ENCODE peak calls at places on chromosomes 5 and 9, in four cellular contexts. S is IMR-90, U is Calu3, A is upper lobe of left lung. H is an unnamed sample.

GRCh38 chr9:68731857-68732256 is 26.8 kb downstream of the PIP5K1B start:
- DNase-seq in S (no peak), U (no peak), A (no peak), H (no peak)

GRCh38 chr5:33834334-33834733 is 57.5 kb downstream of the ADAMTS12 start:
- DNase-seq in S (peak), U (no peak), A (no peak), H (no peak)

GRCh38 chr5:81428866-81429265 is 34.9 kb upstream of the ACOT12 start:
- DNase-seq in S (no peak), U (no peak), A (no peak), H (no peak)

GRCh38 chr9:6153425-6153824 is 62.2 kb upstream of the IL33 start:
- DNase-seq in S (peak), U (no peak), A (no peak), H (no peak)

GRCh38 chr5:34410411-34411139 is 245.6 kb upstream of the RAI14 start:
- DNase-seq in S (no peak), U (no peak), A (no peak), H (no peak)

GRCh38 chr5:72248352-72249032 is 71.5 kb downstream of the MRPS27 start:
- DNase-seq in S (peak), U (no peak), A (peak), H (peak)

GRCh38 chr9:92291577-92291976 is 1.9 kb downstream of the IARS1 start:
- DNase-seq in S (no peak), U (no peak), A (no peak), H (no peak)

GRCh38 chr9:33125871-33126822 is 41.0 kb downstream of the B4GALT1 start:
- DNase-seq in S (peak), U (no peak), A (no peak), H (no peak)

GRCh38 chr9:70340572-70340971 is 73.9 kb downstream of the KLF9 start:
- DNase-seq in S (peak), U (no peak), A (no peak), H (no peak)

GRCh38 chr5:115842089-115842881 is 550 bp downstream of the AP3S1 start:
- DNase-seq in S (no peak), U (peak), A (peak), H (no peak)

GRCh38 chr5:72353046-72353445 is 32.9 kb downstream of the PTCD2 start:
- DNase-seq in S (peak), U (no peak), A (no peak), H (no peak)

GRCh38 chr9:33329117-33329563 is 38.8 kb downstream of the NFX1 start:
- DNase-seq in S (peak), U (peak), A (peak), H (no peak)

GRCh38 chr5:135211083-135211790 is 177.2 kb upstream of the PITX1 start:
- DNase-seq in S (peak), U (no peak), A (no peak), H (no peak)

GRCh38 chr5:142235050-142235797 is 89.6 kb downstream of the SPRY4 start:
- DNase-seq in S (no peak), U (peak), A (no peak), H (no peak)

GRCh38 chr9:7408845-7409244 is 390.7 kb downstream of the DMAC1 start:
- DNase-seq in S (no peak), U (no peak), A (no peak), H (no peak)

GRCh38 chr5:36606437-36607113 is at the start of gene SLC1A3:
- DNase-seq in S (peak), U (peak), A (peak), H (peak)

GRCh38 chr5:106940986-106941385 is 729.8 kb downstream of the EFNA5 start:
- DNase-seq in S (no peak), U (peak), A (no peak), H (no peak)

GRCh38 chr9:100088202-100088601 is 10.6 kb downstream of the ERP44 start:
- DNase-seq in S (no peak), U (no peak), A (no peak), H (no peak)

GRCh38 chr9:136438909-136439549 is 616 bp downstream of the INPP5E start:
- DNase-seq in S (peak), U (peak), A (peak), H (peak)

GRCh38 chr5:177497011-177497296 is 450 bp downstream of the PDLIM7 start:
- DNase-seq in S (no peak), U (no peak), A (no peak), H (no peak)

GRCh38 chr9:136952876-136953770 is 1.1 kb downstream of the LCN12 start:
- DNase-seq in S (no peak), U (no peak), A (no peak), H (peak)

GRCh38 chr9:93132946-93133640 is 958 bp downstream of the NINJ1 start:
- DNase-seq in S (no peak), U (peak), A (peak), H (peak)

GRCh38 chr9:110187126-110187525 is 20.8 kb downstream of the C9orf152 start:
- DNase-seq in S (no peak), U (no peak), A (no peak), H (no peak)

GRCh38 chr9:136694163-136694864 is 7.1 kb upstream of the AGPAT2 start:
- DNase-seq in S (peak), U (peak), A (peak), H (no peak)

GRCh38 chr9:129476821-129477611 is 143.9 kb downstream of the C9orf50 start:
- DNase-seq in S (peak), U (no peak), A (no peak), H (peak)

GRCh38 chr5:124742983-124743533 is 3.4 kb downstream of the ZNF608 start:
- DNase-seq in S (peak), U (peak), A (peak), H (no peak)

GRCh38 chr9:911003-911402 is 65.5 kb upstream of the DMRT3 start:
- DNase-seq in S (no peak), U (no peak), A (no peak), H (no peak)
- TF ChIP-seq CTCF in S (no peak), U (no peak), A (no peak), H (no peak)

DNA sequence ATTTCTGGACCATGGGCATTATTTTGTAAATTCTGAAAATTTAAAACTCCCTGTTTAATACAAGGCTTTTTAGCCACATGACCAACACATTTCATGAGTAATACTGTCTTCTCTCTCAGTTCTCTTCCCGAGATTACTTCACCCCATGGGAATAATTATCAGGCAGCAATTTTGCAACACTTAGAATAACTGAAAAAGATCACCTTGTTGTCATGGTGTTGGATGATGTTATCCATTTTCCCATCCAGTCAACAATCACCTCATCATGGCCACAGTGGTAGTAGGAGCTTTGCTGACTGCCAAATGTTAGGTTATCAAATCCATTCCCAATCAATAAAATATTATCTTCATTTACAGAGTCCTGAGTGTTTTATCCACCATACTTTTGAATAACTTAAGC is 354.9 kb upstream of the ISL1 start:
- DNase-seq in S (no peak), U (no peak), A (no peak), H (no peak)
- TF ChIP-seq CTCF in S (no peak), U (no peak), A (no peak), H (no peak)

GRCh38 chr5:68661237-68661636 is 432.6 kb upstream of the SLC30A5 start:
- DNase-seq in S (peak), U (peak), A (no peak), H (no peak)
- TF ChIP-seq CTCF in S (peak), U (peak), A (no peak), H (no peak)

GRCh38 chr5:113340537-113340936 is 94.3 kb downstream of the TSSK1B start:
- DNase-seq in S (no peak), U (no peak), A (no peak), H (no peak)

GRCh38 chr5:113331201-113331551 is 103.6 kb downstream of the TSSK1B start:
- DNase-seq in S (peak), U (no peak), A (no peak), H (no peak)

GRCh38 chr5:113337515-113338140 is 97.2 kb downstream of the TSSK1B start:
- DNase-seq in S (peak), U (no peak), A (no peak), H (no peak)

GRCh38 chr5:113338628-113339027 is 96.2 kb downstream of the TSSK1B start:
- DNase-seq in S (no peak), U (no peak), A (no peak), H (no peak)

GRCh38 chr5:113336975-113337374 is 97.8 kb downstream of the TSSK1B start:
- DNase-seq in S (peak), U (peak), A (no peak), H (no peak)
- TF ChIP-seq CTCF in S (peak), U (peak), A (no peak), H (no peak)

GRCh38 chr9:79155308-79155707 is 416.5 kb upstream of the TLE4 start:
- DNase-seq in S (no peak), U (no peak), A (no peak), H (no peak)
- TF ChIP-seq CTCF in S (no peak), U (no peak), A (no peak), H (no peak)

GRCh38 chr9:134809296-134809695 is 71.3 kb upstream of the FCN2 start:
- DNase-seq in S (no peak), U (no peak), A (no peak), H (no peak)

GRCh38 chr9:134814598-134815215 is 65.9 kb upstream of the FCN2 start:
- DNase-seq in S (peak), U (no peak), A (no peak), H (no peak)

GRCh38 chr9:134813841-134814240 is 66.8 kb upstream of the FCN2 start:
- DNase-seq in S (no peak), U (no peak), A (no peak), H (no peak)

GRCh38 chr9:134811079-134811672 is 69.4 kb upstream of the FCN2 start:
- DNase-seq in S (no peak), U (no peak), A (no peak), H (no peak)

DNA sequence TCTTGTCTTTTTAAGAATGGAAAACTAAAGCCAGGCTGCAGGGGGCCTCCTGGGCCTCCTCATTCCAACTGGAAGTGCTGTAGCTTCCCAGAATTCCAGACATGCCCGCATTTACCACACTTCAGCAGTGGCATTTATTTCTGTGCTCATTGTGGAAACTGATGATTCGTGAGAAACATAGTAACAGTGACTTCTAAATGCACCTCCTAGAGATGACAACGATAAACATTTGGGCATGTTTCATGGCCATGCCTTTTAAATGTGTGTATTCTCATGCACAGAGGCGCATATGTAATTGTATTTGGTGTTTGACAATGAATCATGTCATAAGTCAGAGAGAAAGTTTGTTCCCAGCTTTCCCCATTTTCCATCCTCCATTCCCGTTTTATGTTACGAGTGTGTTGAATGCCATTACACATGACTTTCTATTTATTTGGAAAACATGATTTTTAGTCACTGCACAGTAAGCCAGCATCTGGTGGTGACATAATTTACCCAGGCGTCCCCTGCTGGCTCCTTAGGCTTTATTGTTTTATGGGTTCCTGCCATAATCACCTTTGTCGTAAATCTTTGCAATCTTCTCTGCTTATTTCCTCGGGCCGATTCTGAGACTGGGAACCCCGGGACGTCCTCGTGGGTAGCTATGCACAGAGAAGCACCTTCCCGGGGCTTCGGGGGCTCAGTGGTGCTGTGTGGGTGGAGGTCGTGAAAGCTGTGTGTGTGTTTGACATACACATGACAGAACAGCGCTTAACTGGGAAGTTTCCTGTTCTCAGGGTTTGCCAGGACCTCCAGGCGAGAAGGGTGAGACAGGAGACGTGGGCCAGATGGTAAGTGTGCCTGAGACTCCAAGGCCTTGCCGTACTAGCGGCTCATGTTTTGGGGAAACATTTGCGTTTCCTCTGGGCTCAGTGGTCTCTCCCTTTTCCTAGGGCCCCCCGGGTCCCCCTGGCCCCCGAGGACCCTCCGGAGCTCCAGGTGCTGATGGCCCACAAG is 68.6 kb upstream of the FCN2 start:
- DNase-seq in S (peak), U (no peak), A (no peak), H (no peak)
- TF ChIP-seq CTCF in S (peak), U (no peak), A (no peak), H (no peak)

GRCh38 chr5:152907488-152908245 is 502.6 kb upstream of the NMUR2 start:
- DNase-seq in S (no peak), U (no peak), A (no peak), H (no peak)
- TF ChIP-seq CTCF in S (no peak), U (no peak), A (no peak), H (no peak)

GRCh38 chr5:61010759-61011460 is 65.9 kb downstream of the NDUFAF2 start:
- DNase-seq in S (peak), U (no peak), A (no peak), H (no peak)
- TF ChIP-seq CTCF in S (peak), U (no peak), A (no peak), H (no peak)

DNA sequence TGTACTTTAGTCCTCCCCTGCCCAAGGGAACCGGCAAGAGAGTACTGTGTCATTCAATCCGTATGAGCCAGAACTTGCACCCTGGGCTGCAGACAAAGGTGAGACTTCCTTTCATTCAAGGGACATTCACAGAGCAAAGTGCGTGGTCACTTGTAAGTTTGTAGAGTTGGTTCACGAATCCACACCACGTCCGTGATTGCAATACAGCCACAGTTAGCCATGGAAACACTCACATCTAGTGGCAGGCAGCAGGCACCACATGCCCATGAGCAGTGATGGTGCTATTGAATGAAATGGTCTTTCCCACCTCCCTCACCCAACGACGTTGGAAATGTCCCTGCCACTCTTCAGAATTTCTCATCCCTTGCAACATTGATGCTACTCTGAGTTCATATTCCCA is 72.6 kb downstream of the SYK start:
- DNase-seq in S (no peak), U (no peak), A (no peak), H (no peak)
- TF ChIP-seq CTCF in S (no peak), U (no peak), A (no peak), H (no peak)

DNA sequence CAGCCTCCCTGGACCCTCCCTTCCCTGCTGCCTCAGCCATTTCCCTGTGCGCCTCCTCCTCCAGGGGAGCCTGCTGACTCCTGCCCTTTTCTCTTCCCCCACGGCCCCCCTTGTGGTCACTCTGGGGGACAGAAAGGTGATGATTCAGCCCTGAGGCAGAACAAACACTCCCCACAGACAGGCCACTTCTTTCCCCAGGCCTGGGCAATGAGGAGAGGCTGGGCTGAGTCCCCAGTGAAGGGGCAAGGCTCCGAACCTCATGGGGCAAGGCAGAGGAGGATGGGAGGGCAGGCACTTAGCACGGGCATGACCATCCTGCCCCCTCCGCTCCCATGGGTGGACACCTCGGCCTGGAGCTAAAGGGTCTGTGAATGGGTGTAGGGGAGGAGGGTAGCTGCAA is 21.0 kb downstream of the CSF1R start:
- DNase-seq in S (peak), U (no peak), A (peak), H (no peak)
- TF ChIP-seq CTCF in S (no peak), U (no peak), A (no peak), H (no peak)

H was measured in ovary.